ENCODE peak calls at places on chromosomes 16 and 17, in seven cellular contexts. G, R, K, X, E, A and I are unnamed samples.

GRCh38 chr16:9847146-9847545 is 335.1 kb downstream of the GRIN2A start:
- DNase-seq in G (no peak), R (no peak), K (no peak), X (no peak), E (no peak), A (no peak), I (no peak)

GRCh38 chr17:41060052-41060604 is at the start of gene KRTAP2-3:
- DNase-seq in G (no peak), R (peak), K (no peak), X (no peak), E (no peak), A (no peak), I (no peak)

GRCh38 chr17:35744830-35745229 is 8.2 kb downstream of the GAS2L2 start:
- DNase-seq in G (no peak), R (no peak), K (no peak), X (no peak), E (no peak), A (no peak), I (no peak)

GRCh38 chr17:77660524-77660923 is 298.0 kb upstream of the TNRC6C start:
- DNase-seq in G (peak), R (no peak), K (no peak), X (no peak), E (no peak), A (no peak), I (no peak)

GRCh38 chr16:77191259-77191969 is 424 bp downstream of the MON1B start:
- DNase-seq in G (no peak), R (no peak), K (peak), X (no peak), E (no peak), A (no peak), I (peak)

GRCh38 chr17:56596741-56597494 is 3.4 kb downstream of the NOG start:
- DNase-seq in G (no peak), R (no peak), K (no peak), X (no peak), E (no peak), A (no peak), I (no peak)

GRCh38 chr16:78501744-78502143 is 402.3 kb downstream of the WWOX start:
- DNase-seq in G (no peak), R (no peak), K (no peak), X (no peak), E (no peak), A (no peak), I (no peak)

GRCh38 chr17:29891131-29891530 is 38.9 kb downstream of the SSH2 start:
- DNase-seq in G (no peak), R (no peak), K (no peak), X (no peak), E (no peak), A (no peak), I (no peak)

GRCh38 chr17:19996086-19996485 is 13.1 kb upstream of the SPECC1 start:
- DNase-seq in G (no peak), R (no peak), K (no peak), X (no peak), E (no peak), A (no peak), I (no peak)

GRCh38 chr17:74199306-74200092 is 4.0 kb upstream of the RPL38 start:
- DNase-seq in G (no peak), R (peak), K (peak), X (peak), E (peak), A (peak), I (peak)

GRCh38 chr16:4533490-4533889 is 5.1 kb downstream of the CDIP1 start:
- DNase-seq in G (no peak), R (no peak), K (no peak), X (no peak), E (no peak), A (no peak), I (no peak)

GRCh38 chr17:28327709-28328108 is 7.6 kb downstream of the IFT20 start:
- DNase-seq in G (no peak), R (no peak), K (no peak), X (no peak), E (no peak), A (no peak), I (no peak)

GRCh38 chr16:20740007-20740883 is 1.4 kb downstream of the THUMPD1 start:
- DNase-seq in G (no peak), R (no peak), K (peak), X (no peak), E (peak), A (no peak), I (peak)

GRCh38 chr16:1295465-1295864 is 14.0 kb upstream of the UBE2I start:
- DNase-seq in G (no peak), R (no peak), K (no peak), X (no peak), E (no peak), A (no peak), I (no peak)
- TF ChIP-seq POLR2A in G (no peak), R (no peak), K (no peak), X (no peak), E (no peak), A (no peak), I (no peak)

GRCh38 chr16:72664480-72665408 is 383.2 kb downstream of the ZFHX3 start:
- DNase-seq in G (peak), R (peak), K (peak), X (peak), E (peak), A (peak), I (peak)
- TF ChIP-seq POLR2A in G (no peak), R (peak), K (peak), X (no peak), E (peak), A (no peak), I (peak)

DNA sequence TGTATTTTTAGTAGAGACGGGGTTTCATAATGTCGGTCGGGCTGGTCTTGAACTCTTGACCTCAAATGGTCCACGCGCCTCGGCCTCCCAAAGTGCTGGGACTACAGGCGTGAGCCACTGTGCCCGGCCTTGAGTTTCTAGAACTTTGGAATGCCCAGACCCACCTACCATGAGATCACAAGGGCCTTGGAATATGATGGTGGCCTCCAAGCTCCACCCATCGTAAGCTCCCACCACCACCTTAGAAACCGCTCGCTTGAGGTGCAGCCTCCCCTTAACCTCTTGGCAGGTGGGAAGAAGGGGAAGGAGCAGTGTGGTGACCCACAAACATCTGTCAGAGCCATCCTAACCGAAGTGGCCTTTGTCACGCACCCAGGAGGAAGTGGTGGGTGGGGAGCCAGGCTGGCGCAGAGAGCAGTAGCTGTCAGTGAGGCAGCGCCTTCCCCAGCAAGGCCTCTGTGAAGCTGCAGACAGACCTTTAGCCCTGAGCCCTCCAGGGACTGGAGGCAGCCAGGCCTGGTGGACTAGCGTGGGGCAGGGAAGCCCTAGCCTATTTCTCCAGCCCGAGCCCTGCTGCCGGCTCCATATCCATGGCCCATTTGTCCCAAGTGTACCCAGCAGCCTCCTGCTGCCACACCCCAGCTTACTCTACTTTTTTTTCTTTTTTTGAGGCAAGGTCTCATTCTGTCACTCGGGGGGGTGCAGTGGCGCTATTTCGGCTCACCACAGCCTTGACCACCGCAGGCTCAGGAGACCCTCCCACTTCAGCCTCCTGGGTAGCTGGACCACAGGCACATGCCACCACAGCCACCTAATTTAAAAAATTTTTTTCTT is 13.1 kb upstream of the SEPHS2 start:
- DNase-seq in G (no peak), R (no peak), K (no peak), X (peak), E (no peak), A (peak), I (no peak)
- TF ChIP-seq POLR2A in G (no peak), R (no peak), K (no peak), X (no peak), E (no peak), A (no peak), I (no peak)

DNA sequence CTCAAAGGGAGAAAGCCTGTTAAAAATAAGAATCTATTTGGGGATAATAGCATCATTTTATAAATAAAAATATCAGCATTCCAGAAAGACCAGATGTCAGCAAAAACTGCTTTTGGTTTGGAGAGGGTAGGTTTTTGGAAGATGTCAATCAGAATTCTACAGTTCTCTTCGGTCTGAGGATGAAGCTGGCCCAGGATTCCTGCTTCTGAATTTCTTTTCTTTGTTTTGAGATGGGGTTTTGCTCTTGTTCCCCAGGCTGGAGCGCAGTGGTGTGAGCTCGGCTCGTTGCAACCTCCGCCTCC is 31.0 kb upstream of the PITPNA start:
- DNase-seq in G (no peak), R (no peak), K (no peak), X (no peak), E (no peak), A (no peak), I (no peak)
- TF ChIP-seq POLR2A in G (no peak), R (no peak), K (no peak), X (no peak), E (no peak), A (no peak), I (no peak)

GRCh38 chr16:11667824-11668589 is at the start of gene SNN:
- DNase-seq in G (peak), R (peak), K (peak), X (peak), E (peak), A (peak), I (peak)

GRCh38 chr16:11670171-11671131 is 2.2 kb downstream of the SNN start:
- DNase-seq in G (no peak), R (no peak), K (no peak), X (peak), E (no peak), A (no peak), I (no peak)

GRCh38 chr16:11671271-11671670 is 3.0 kb downstream of the SNN start:
- DNase-seq in G (no peak), R (no peak), K (no peak), X (no peak), E (no peak), A (no peak), I (no peak)

GRCh38 chr16:11668590-11669379 is 530 bp downstream of the SNN start:
- DNase-seq in G (no peak), R (no peak), K (peak), X (peak), E (no peak), A (no peak), I (no peak)

DNA sequence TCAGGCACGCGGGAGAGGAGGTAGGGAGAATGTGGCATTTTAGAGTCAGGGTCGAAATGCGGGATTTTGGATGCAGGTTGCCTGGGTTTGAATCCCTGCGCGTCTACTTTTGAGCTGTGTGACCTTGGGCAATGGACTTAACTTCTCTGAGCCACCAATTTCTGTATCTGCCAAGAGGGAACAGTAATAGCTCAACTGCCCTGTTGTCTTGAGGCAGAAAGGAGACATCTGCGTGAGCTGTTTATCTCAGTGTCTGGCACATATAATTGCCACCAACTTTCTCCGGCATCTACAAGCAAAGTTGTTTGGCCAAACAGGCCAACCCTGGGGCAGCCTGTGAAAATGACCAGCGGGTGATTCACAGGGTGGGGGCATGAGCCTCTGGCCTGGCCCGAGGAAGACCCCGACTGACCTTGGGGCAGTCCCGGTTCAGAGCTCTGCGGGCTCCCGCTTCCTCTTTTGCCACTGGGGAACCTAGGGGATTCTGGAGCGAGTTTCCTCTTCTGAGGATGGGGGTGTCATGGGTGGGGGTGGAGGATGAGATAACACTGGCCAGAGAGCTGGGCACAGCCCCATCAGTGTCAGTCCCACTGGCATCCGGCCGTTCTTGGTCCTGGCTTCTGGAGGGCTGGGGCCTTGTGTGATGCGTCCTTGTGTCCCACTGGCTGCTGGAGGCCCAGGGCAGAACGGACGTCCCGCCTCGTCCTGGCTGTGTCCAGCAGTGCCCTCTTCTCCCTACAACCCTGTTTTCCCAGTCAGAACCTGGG is 1.3 kb downstream of the SNN start:
- DNase-seq in G (no peak), R (no peak), K (no peak), X (peak), E (peak), A (no peak), I (peak)
- TF ChIP-seq POLR2A in G (no peak), R (no peak), K (no peak), X (no peak), E (peak), A (no peak), I (no peak)